ENCODE peak calls at places on chromosomes 1 and 21, in five cellular contexts. One of them, this sample, is unnamed.

GRCh38 chr1:160267284-160267991 is 5.1 kb upstream of the DCAF8 start:
- DNase-seq in NCI-H524: no peak
- DNase-seq in T-helper 9 cell: no peak
- DNase-seq in effector CD4-positive, alpha-beta T cell: no peak
- DNase-seq in activated CD4-positive, alpha-beta T cell treated with anti-CD3 and anti-CD28 coated beads for 24 hours: no peak
- DNase-seq in this sample: no peak

GRCh38 chr1:228305721-228306152 is 97.9 kb downstream of the OBSCN start:
- DNase-seq in effector CD4-positive, alpha-beta T cell: no peak
- DNase-seq in T-helper 9 cell: no peak
- DNase-seq in activated CD4-positive, alpha-beta T cell treated with anti-CD3 and anti-CD28 coated beads for 24 hours: no peak
- DNase-seq in NCI-H524: no peak
- DNase-seq in this sample: no peak

GRCh38 chr21:45293726-45294401 is 6.2 kb upstream of the POFUT2 start:
- DNase-seq in NCI-H524: no peak
- DNase-seq in effector CD4-positive, alpha-beta T cell: no peak
- DNase-seq in T-helper 9 cell: no peak
- DNase-seq in activated CD4-positive, alpha-beta T cell treated with anti-CD3 and anti-CD28 coated beads for 24 hours: no peak
- DNase-seq in this sample: peak; percentile 18

GRCh38 chr1:62082456-62083363 is 111.9 kb upstream of the L1TD1 start:
- DNase-seq in effector CD4-positive, alpha-beta T cell: peak; percentile 16
- DNase-seq in T-helper 9 cell: no peak
- DNase-seq in NCI-H524: peak; percentile 4
- DNase-seq in activated CD4-positive, alpha-beta T cell treated with anti-CD3 and anti-CD28 coated beads for 24 hours: peak; percentile 16
- DNase-seq in this sample: peak; percentile 67

GRCh38 chr1:6770727-6771567 is 14.3 kb upstream of the CAMTA1 start:
- DNase-seq in T-helper 9 cell: no peak
- DNase-seq in NCI-H524: no peak
- DNase-seq in activated CD4-positive, alpha-beta T cell treated with anti-CD3 and anti-CD28 coated beads for 24 hours: no peak
- DNase-seq in effector CD4-positive, alpha-beta T cell: no peak
- DNase-seq in this sample: no peak

GRCh38 chr1:87980494-87980893 is 651.8 kb downstream of the LMO4 start:
- DNase-seq in activated CD4-positive, alpha-beta T cell treated with anti-CD3 and anti-CD28 coated beads for 24 hours: no peak
- DNase-seq in effector CD4-positive, alpha-beta T cell: no peak
- DNase-seq in NCI-H524: no peak
- DNase-seq in T-helper 9 cell: no peak
- DNase-seq in this sample: no peak

GRCh38 chr1:147738129-147738528 is 22.3 kb downstream of the GJA5 start:
- DNase-seq in T-helper 9 cell: no peak
- DNase-seq in activated CD4-positive, alpha-beta T cell treated with anti-CD3 and anti-CD28 coated beads for 24 hours: no peak
- DNase-seq in NCI-H524: no peak
- DNase-seq in effector CD4-positive, alpha-beta T cell: no peak
- DNase-seq in this sample: no peak

GRCh38 chr1:10613340-10613739 is 138.6 kb downstream of the PEX14 start:
- DNase-seq in T-helper 9 cell: no peak
- DNase-seq in effector CD4-positive, alpha-beta T cell: no peak
- DNase-seq in NCI-H524: no peak
- DNase-seq in activated CD4-positive, alpha-beta T cell treated with anti-CD3 and anti-CD28 coated beads for 24 hours: no peak
- DNase-seq in this sample: no peak

GRCh38 chr1:19412654-19413053 is 72.7 kb downstream of the CAPZB start:
- DNase-seq in effector CD4-positive, alpha-beta T cell: no peak
- DNase-seq in T-helper 9 cell: no peak
- DNase-seq in activated CD4-positive, alpha-beta T cell treated with anti-CD3 and anti-CD28 coated beads for 24 hours: no peak
- DNase-seq in NCI-H524: no peak
- DNase-seq in this sample: no peak

This sample was measured in D341Med.